ENCODE peak calls at places on chromosome 18, in nine cellular contexts. F is H1, I is HepG2, J is SK-N-SH, O is A549, E is HCT116, D is K562, A is GM12878, T is endothelial cell of umbilical vein. K is an unnamed sample.

GRCh38 chr18:69840445-69840844 is 107.2 kb downstream of the CD226 start:
- DNase-seq in T (no peak), E (no peak), I (no peak), A (no peak), J (no peak), O (no peak), D (no peak), F (no peak), K (no peak)

GRCh38 chr18:23406271-23406787 is 46.8 kb upstream of the RIOK3 start:
- DNase-seq in T (peak), F (no peak), A (no peak), I (peak), D (no peak), E (no peak), O (no peak), J (no peak), K (no peak)

GRCh38 chr18:37383036-37383788 is 182.4 kb downstream of the CELF4 start:
- DNase-seq in J (peak), D (no peak), A (no peak), F (no peak), E (peak), T (no peak), O (no peak), I (no peak), K (no peak)

GRCh38 chr18:5969355-5970003 is 74.2 kb upstream of the TMEM200C start:
- DNase-seq in E (no peak), O (no peak), A (no peak), I (no peak), J (no peak), T (no peak), D (no peak), F (no peak), K (no peak)

GRCh38 chr18:28198588-28198987 is 21.7 kb upstream of the CDH2 start:
- DNase-seq in T (no peak), D (no peak), E (no peak), A (no peak), O (no peak), F (no peak), I (no peak), J (no peak), K (no peak)

GRCh38 chr18:11072632-11073031 is 76.7 kb downstream of the PIEZO2 start:
- DNase-seq in J (no peak), D (no peak), T (no peak), F (no peak), A (no peak), O (no peak), E (no peak), I (no peak), K (no peak)

GRCh38 chr18:12595571-12596255 is 62.2 kb downstream of the SPIRE1 start:
- DNase-seq in A (no peak), I (peak), J (no peak), T (no peak), F (no peak), O (no peak), D (no peak), E (no peak), K (peak)

GRCh38 chr18:34651586-34652369 is 58.3 kb upstream of the DTNA start:
- DNase-seq in F (no peak), A (no peak), E (no peak), I (no peak), T (no peak), D (no peak), J (no peak), O (no peak), K (peak)

GRCh38 chr18:28961669-28962228 is 784.8 kb upstream of the CDH2 start:
- DNase-seq in I (peak), J (peak), A (no peak), T (peak), O (peak), E (peak), F (peak), D (no peak), K (peak)

GRCh38 chr18:68394705-68395104 is 320.2 kb downstream of the TMX3 start:
- DNase-seq in I (no peak), J (no peak), D (no peak), T (no peak), O (no peak), F (no peak), E (no peak), A (no peak), K (no peak)

GRCh38 chr18:27430595-27430994 is 245.5 kb upstream of the CHST9 start:
- DNase-seq in D (no peak), A (no peak), T (no peak), I (no peak), J (no peak), E (no peak), O (no peak), F (no peak), K (no peak)

GRCh38 chr18:58858591-58859468 is 5.8 kb upstream of the ZNF532 start:
- DNase-seq in D (no peak), A (no peak), F (no peak), I (no peak), T (no peak), E (no peak), O (no peak), J (no peak), K (no peak)

GRCh38 chr18:34592961-34593382 is 117.1 kb upstream of the DTNA start:
- DNase-seq in A (no peak), I (no peak), D (no peak), T (peak), E (no peak), J (no peak), O (no peak), F (no peak), K (no peak)

GRCh38 chr18:475202-475624 is 25.3 kb downstream of the COLEC12 start:
- DNase-seq in O (no peak), D (no peak), A (no peak), E (no peak), T (peak), F (peak), I (peak), J (no peak), K (no peak)

GRCh38 chr18:24214144-24214543 is 75.3 kb downstream of the CABYR start:
- DNase-seq in T (no peak), O (no peak), F (no peak), D (no peak), A (no peak), E (no peak), J (no peak), I (no peak), K (no peak)

GRCh38 chr18:60987963-60988362 is 345.3 kb upstream of the CDH20 start:
- DNase-seq in O (no peak), F (no peak), T (peak), I (no peak), E (no peak), A (no peak), D (no peak), J (no peak), K (no peak)

GRCh38 chr18:22165603-22166069 is 3.8 kb upstream of the GATA6 start:
- DNase-seq in D (no peak), A (no peak), J (no peak), E (no peak), F (no peak), T (no peak), O (no peak), I (no peak), K (no peak)
- H3K4me3 ChIP-seq in D (no peak), A (no peak), J (no peak), E (no peak), F (no peak), T (peak), O (no peak), I (no peak), K (no peak)

GRCh38 chr18:47334966-47335365 is 83.5 kb upstream of the SKOR2 start:
- DNase-seq in J (no peak), A (no peak), T (no peak), I (no peak), O (no peak), E (no peak), D (no peak), F (no peak), K (no peak)
- TF ChIP-seq MAX in J (no peak), A (no peak), T (no peak), I (no peak), O (no peak), E (no peak), D (no peak), F (no peak), K (no peak)

GRCh38 chr18:32257073-32257780 is 67.4 kb downstream of the MEP1B start:
- DNase-seq in A (no peak), O (no peak), F (no peak), J (no peak), E (no peak), D (no peak), I (no peak), T (no peak), K (no peak)
- H3K4me3 ChIP-seq in A (no peak), O (no peak), F (no peak), J (no peak), E (no peak), D (no peak), I (no peak), T (no peak), K (no peak)

GRCh38 chr18:64991102-64991501 is 759.7 kb upstream of the CDH7 start:
- DNase-seq in J (no peak), O (no peak), D (no peak), A (no peak), E (no peak), F (no peak), T (no peak), I (no peak), K (no peak)
- TF ChIP-seq MAX in J (no peak), O (no peak), D (no peak), A (no peak), E (no peak), F (no peak), T (no peak), I (no peak), K (no peak)

GRCh38 chr18:6997802-6998201 is 119.8 kb downstream of the LAMA1 start:
- DNase-seq in J (no peak), E (no peak), F (no peak), D (no peak), T (no peak), O (no peak), I (no peak), A (no peak), K (peak)
- H3K4me3 ChIP-seq in J (no peak), E (no peak), F (no peak), D (no peak), T (no peak), O (no peak), I (no peak), A (no peak), K (no peak)

GRCh38 chr18:9365406-9365805 is 30.8 kb downstream of the TWSG1 start:
- DNase-seq in I (no peak), A (no peak), F (no peak), D (no peak), J (no peak), T (no peak), E (no peak), O (no peak), K (no peak)
- TF ChIP-seq MAX in I (no peak), A (no peak), F (no peak), D (no peak), J (no peak), T (no peak), E (no peak), O (no peak), K (no peak)

DNA sequence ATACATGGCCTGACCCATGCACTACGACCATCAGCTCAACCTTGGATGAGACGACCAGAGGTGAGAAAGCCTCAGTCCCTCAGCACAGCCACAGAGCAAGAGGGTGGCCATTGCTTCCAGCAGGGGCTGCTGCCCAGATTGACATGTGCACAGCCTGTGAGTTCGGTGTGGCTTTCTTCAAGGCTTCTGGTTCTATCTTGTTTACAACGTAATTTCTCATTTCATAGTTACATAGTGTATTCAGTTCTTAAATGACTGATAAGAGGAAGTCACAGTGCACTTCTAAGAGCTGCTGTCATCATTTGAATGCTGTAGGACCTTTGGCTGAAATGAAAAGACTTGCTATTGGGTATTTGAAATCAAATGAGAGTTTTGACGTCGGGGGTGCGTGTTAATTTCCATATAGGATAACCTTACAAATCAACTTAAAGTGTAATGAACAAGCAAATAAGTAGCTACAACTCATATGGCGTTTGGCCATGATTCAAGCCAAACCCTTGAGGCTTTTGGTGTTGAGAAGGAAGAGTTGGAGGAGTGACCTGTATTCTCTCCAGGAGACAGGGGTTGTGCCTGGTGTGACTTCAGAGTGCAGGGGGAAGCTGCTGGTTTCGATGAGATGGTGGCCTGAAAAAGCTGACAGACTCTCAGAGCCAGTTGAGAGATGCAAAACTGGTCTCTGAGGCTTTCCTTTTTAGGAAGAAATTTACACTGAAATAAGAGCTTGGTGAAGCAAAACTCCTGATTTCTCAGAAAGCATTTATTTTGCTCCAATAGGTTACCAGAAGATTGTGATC is 51.0 kb downstream of the TSHZ1 start:
- DNase-seq in T (no peak), O (no peak), E (no peak), F (no peak), I (no peak), J (no peak), A (peak), D (no peak), K (no peak)
- H3K4me3 ChIP-seq in T (no peak), O (no peak), E (no peak), F (no peak), I (no peak), J (no peak), A (no peak), D (no peak), K (no peak)

GRCh38 chr18:32086866-32087265 is 4.8 kb upstream of the RNF138 start:
- DNase-seq in T (no peak), J (no peak), F (no peak), A (no peak), O (no peak), E (peak), D (no peak), I (no peak), K (peak)

GRCh38 chr18:32083781-32084180 is 7.9 kb upstream of the RNF138 start:
- DNase-seq in D (no peak), F (no peak), O (no peak), A (no peak), T (no peak), E (no peak), J (no peak), I (no peak), K (no peak)

GRCh38 chr18:32078845-32079244 is 12.8 kb upstream of the RNF138 start:
- DNase-seq in A (no peak), I (no peak), O (no peak), T (no peak), E (no peak), J (no peak), D (no peak), F (no peak), K (no peak)

GRCh38 chr18:32081881-32082280 is 9.8 kb upstream of the RNF138 start:
- DNase-seq in E (no peak), O (no peak), T (peak), I (no peak), A (no peak), D (no peak), F (no peak), J (no peak), K (no peak)
- TF ChIP-seq MAX in E (no peak), O (no peak), T (no peak), I (no peak), A (no peak), D (no peak), F (no peak), J (no peak), K (no peak)